ENCODE peak calls at places on chromosomes 2 and 18, in four cellular contexts. E, X, W and G are unnamed samples.

GRCh38 chr18:61765097-61765496 is 127.7 kb downstream of the RNF152 start:
- DNase-seq in E (no peak), X (peak), W (no peak), G (peak)

GRCh38 chr2:111068435-111069058 is 52.2 kb upstream of the BCL2L11 start:
- DNase-seq in E (no peak), X (no peak), W (no peak), G (no peak)

GRCh38 chr18:79938196-79938595 is 13.3 kb downstream of the SLC66A2 start:
- DNase-seq in E (no peak), X (no peak), W (no peak), G (no peak)

GRCh38 chr2:68366083-68366560 is 1.0 kb downstream of the PLEK start:
- DNase-seq in E (no peak), X (no peak), W (no peak), G (no peak)

GRCh38 chr18:44927127-44927849 is 246.6 kb downstream of the SETBP1 start:
- DNase-seq in E (no peak), X (peak), W (no peak), G (no peak)

GRCh38 chr18:58143391-58143790 is 99.4 kb downstream of the NEDD4L start:
- DNase-seq in E (no peak), X (no peak), W (no peak), G (no peak)

GRCh38 chr2:176148758-176149483 is 2.4 kb upstream of the HOXD4 start:
- DNase-seq in E (no peak), X (no peak), W (no peak), G (no peak)

GRCh38 chr18:9617006-9617542 is 2.7 kb upstream of the PPP4R1 start:
- DNase-seq in E (no peak), X (no peak), W (no peak), G (peak)

GRCh38 chr2:127293386-127293757 is 572 bp downstream of the ERCC3 start:
- DNase-seq in E (no peak), X (peak), W (no peak), G (peak)

GRCh38 chr2:220855296-220855695 is 716.8 kb downstream of the EPHA4 start:
- DNase-seq in E (no peak), X (peak), W (no peak), G (no peak)

GRCh38 chr18:61471832-61472406 is 138.7 kb downstream of the CDH20 start:
- DNase-seq in E (no peak), X (no peak), W (no peak), G (no peak)

GRCh38 chr2:149858214-149858613 is 270.6 kb upstream of the MMADHC start:
- DNase-seq in E (no peak), X (peak), W (no peak), G (peak)

GRCh38 chr2:58866040-58866439 is 624.9 kb upstream of the FANCL start:
- DNase-seq in E (no peak), X (no peak), W (no peak), G (no peak)